ENCODE peak calls at places on chromosomes 7 and 10, in ten cellular contexts. Q, A, E, J, V, Z, X, U, M and P are unnamed samples. For H3K4me1, the result is how much of the 10 kb centered on the place peaks cover.

GRCh38 chr10:90969947-90970673 is 49.2 kb upstream of the ANKRD1 start:
- DNase-seq in E (no peak), X (no peak), V (no peak), J (no peak), U (no peak), Q (no peak), A (no peak), M (no peak), Z (no peak), P (peak)

GRCh38 chr10:70906953-70907618 is 18.7 kb upstream of the PCBD1 start:
- DNase-seq in J (no peak), A (no peak), X (no peak), Q (no peak), U (no peak), M (no peak), V (peak), E (peak), Z (no peak), P (no peak)

GRCh38 chr10:130456616-130457015 is 320.4 kb downstream of the GLRX3 start:
- DNase-seq in M (no peak), Q (no peak), E (no peak), Z (no peak), U (no peak), A (no peak), V (no peak), J (no peak), X (no peak), P (no peak)

GRCh38 chr10:11536256-11536655 is 75.2 kb downstream of the USP6NL start:
- DNase-seq in Q (no peak), E (no peak), A (no peak), V (no peak), Z (no peak), U (no peak), M (no peak), J (no peak), X (no peak), P (no peak)

GRCh38 chr7:157150825-157151412 is 12.2 kb downstream of the UBE3C start:
- DNase-seq in J (no peak), V (no peak), M (peak), E (no peak), X (no peak), U (no peak), A (peak), Z (no peak), Q (no peak), P (no peak)

GRCh38 chr7:137992738-137993394 is 9.0 kb downstream of the CREB3L2 start:
- DNase-seq in Z (no peak), V (peak), X (no peak), E (peak), M (no peak), A (peak), U (no peak), Q (no peak), J (no peak), P (peak)

GRCh38 chr7:87507446-87507845 is 32.0 kb upstream of the ABCB4 start:
- DNase-seq in X (no peak), M (peak), A (no peak), V (no peak), Q (no peak), E (no peak), Z (no peak), U (no peak), J (no peak), P (no peak)

GRCh38 chr7:25009271-25009670 is 29.3 kb upstream of the OSBPL3 start:
- DNase-seq in M (no peak), Q (no peak), U (no peak), V (no peak), Z (no peak), X (no peak), J (no peak), A (no peak), E (no peak), P (peak)

GRCh38 chr7:56083150-56083785 is 9.5 kb downstream of the PHKG1 start:
- DNase-seq in V (peak), Z (no peak), M (no peak), Q (no peak), A (no peak), X (no peak), U (no peak), J (no peak), E (no peak), P (no peak)

GRCh38 chr7:127391591-127392181 is 822 bp downstream of the ZNF800 start:
- DNase-seq in V (no peak), X (peak), Q (peak), E (peak), A (peak), J (peak), Z (peak), U (no peak), M (no peak), P (no peak)

DNA sequence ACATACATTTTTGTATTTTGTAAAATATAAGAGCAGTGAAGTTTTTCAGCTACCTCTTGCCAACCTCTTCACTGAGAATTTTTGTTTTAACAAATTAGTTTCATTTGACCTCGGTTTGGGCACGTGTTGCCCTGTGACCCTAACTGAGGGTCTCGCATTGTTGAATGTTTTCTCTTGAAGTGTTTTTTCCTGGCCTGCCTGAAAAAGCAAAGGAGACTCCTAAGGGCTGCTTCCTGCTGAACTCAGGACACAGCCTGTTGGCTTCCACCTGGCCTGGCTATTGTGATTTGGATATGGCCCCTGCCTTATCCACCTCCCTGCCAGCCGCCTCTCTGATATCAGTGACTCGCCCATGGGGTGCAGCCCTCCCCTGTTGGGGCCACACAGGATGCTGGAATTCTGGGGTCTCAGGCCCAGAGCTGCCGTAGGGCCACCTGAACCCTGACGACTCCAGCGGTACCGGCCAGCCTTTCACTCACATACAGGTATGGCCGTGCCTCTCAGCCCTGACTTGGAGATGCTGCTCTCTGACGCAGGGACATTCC is 58.8 kb upstream of the AQP1 start:
- DNase-seq in U (no peak), A (no peak), X (no peak), Z (no peak), M (no peak), E (no peak), V (no peak), J (no peak), Q (no peak), P (no peak)
- H3K4me1 ChIP-seq in U (under half), A (under half), X (under half), Z (under half), M (under half), E (under half), V (under half), J (under half), Q (under half), P (under half)

GRCh38 chr7:10596827-10597226 is 376.8 kb upstream of the PHF14 start:
- DNase-seq in X (no peak), Q (no peak), V (no peak), M (no peak), A (no peak), Z (no peak), J (no peak), U (no peak), E (no peak), P (no peak)
- H3K4me1 ChIP-seq in X (under half), Q (under half), V (under half), M (under half), A (under half), Z (under half), J (under half), U (under half), E (under half), P (under half)

GRCh38 chr10:72263613-72264241 is 10.0 kb upstream of the DDIT4 start:
- DNase-seq in A (peak), Z (peak), U (no peak), X (no peak), Q (peak), E (peak), J (peak), M (no peak), V (no peak), P (peak)
- H3K4me1 ChIP-seq in A (under half), Z (under half), U (under half), X (half or more), Q (half or more), E (under half), J (under half), M (under half), V (under half), P (under half)

GRCh38 chr10:79135790-79136189 is 67.0 kb downstream of the ZMIZ1 start:
- DNase-seq in X (no peak), E (no peak), M (no peak), Q (no peak), Z (no peak), J (no peak), U (no peak), V (no peak), A (no peak), P (no peak)
- H3K4me1 ChIP-seq in X (under half), E (under half), M (under half), Q (under half), Z (half or more), J (under half), U (under half), V (half or more), A (half or more), P (under half)

GRCh38 chr7:135977020-135977741 is at the start of gene MTPN:
- DNase-seq in A (peak), Q (peak), J (peak), Z (peak), U (peak), M (peak), V (peak), X (peak), E (peak), P (peak)

GRCh38 chr7:135979674-135980660 is 2.8 kb upstream of the MTPN start:
- DNase-seq in V (no peak), Q (no peak), M (no peak), E (no peak), A (no peak), J (no peak), X (no peak), Z (no peak), U (no peak), P (peak)

GRCh38 chr7:135977742-135978066 is 545 bp upstream of the MTPN start:
- DNase-seq in U (no peak), X (no peak), E (no peak), J (no peak), V (no peak), M (no peak), A (no peak), Z (no peak), Q (no peak), P (no peak)

GRCh38 chr7:135980665-135981180 is 3.6 kb upstream of the MTPN start:
- DNase-seq in Q (peak), A (no peak), J (peak), M (no peak), V (no peak), U (no peak), E (peak), X (peak), Z (peak), P (peak)

GRCh38 chr7:135978624-135979023 is 1.5 kb upstream of the MTPN start:
- DNase-seq in Q (no peak), A (no peak), J (no peak), U (no peak), M (no peak), E (no peak), Z (no peak), V (no peak), X (no peak), P (no peak)
- H3K4me1 ChIP-seq in Q (half or more), A (under half), J (under half), U (under half), M (under half), E (under half), Z (under half), V (under half), X (under half), P (under half)

DNA sequence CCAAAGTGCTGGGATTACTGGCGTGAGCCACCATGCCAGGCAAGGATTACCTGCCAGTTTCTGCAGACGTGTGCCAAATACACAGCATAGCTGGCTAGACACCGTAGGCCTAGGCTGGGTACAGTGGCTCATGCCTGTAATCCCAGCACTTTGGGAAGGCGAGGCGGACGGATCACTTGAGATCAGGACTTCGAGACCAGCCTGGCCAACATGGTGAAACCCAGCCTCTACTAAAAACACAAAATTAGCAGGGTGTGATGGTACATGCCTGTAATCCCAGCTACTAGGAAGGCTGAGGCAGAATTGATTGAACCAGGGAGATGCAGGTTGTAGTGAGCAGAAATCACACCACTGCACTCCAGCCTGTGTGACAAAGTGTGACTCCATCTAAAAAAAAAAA is 868 bp downstream of the RFC2 start:
- DNase-seq in U (no peak), X (no peak), J (no peak), E (no peak), Z (no peak), M (no peak), V (no peak), A (no peak), Q (no peak), P (no peak)
- H3K4me1 ChIP-seq in U (under half), X (under half), J (under half), E (under half), Z (under half), M (under half), V (under half), A (under half), Q (under half), P (under half)

DNA sequence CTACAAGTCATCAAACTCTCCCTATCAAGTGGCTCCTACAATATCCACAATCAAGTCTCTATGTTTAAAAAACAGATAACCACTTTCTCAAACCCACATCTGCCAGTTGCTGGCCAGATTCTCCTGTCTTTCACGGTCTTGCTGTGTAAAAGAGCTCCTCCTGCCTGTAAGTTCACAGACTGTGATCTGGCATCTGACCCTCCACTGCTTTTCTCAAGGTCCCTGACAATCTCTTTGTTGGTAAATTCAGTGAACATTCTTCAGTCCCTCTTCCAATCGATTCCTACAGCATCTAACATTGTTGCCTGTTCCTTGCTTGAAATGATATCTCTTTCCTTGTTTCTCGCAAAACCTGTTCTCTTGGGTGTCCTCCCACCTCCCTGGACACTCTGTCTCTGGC is 18.5 kb upstream of the LMOD2 start:
- DNase-seq in Q (no peak), U (no peak), A (no peak), E (no peak), Z (no peak), J (no peak), V (no peak), X (no peak), M (no peak), P (no peak)
- H3K4me1 ChIP-seq in Q (under half), U (under half), A (under half), E (under half), Z (under half), J (under half), V (under half), X (under half), M (under half), P (under half)

GRCh38 chr7:919114-919442 is 35.4 kb downstream of the ADAP1 start:
- DNase-seq in Z (no peak), J (no peak), U (no peak), X (no peak), V (peak), E (peak), A (no peak), Q (no peak), M (no peak), P (no peak)
- H3K4me1 ChIP-seq in Z (under half), J (under half), U (under half), X (under half), V (under half), E (under half), A (under half), Q (under half), M (under half), P (under half)

GRCh38 chr7:38669965-38670520 is 38.9 kb upstream of the AMPH start:
- DNase-seq in A (no peak), X (no peak), J (no peak), U (no peak), V (no peak), Z (no peak), E (no peak), Q (no peak), M (no peak), P (no peak)

GRCh38 chr7:38671901-38672559 is 40.9 kb upstream of the AMPH start:
- DNase-seq in E (peak), Q (no peak), J (no peak), M (no peak), U (no peak), X (no peak), A (no peak), V (no peak), Z (no peak), P (no peak)

GRCh38 chr7:38678342-38679054 is 47.3 kb upstream of the AMPH start:
- DNase-seq in V (no peak), A (no peak), Z (no peak), Q (no peak), X (no peak), M (no peak), U (no peak), E (no peak), J (no peak), P (no peak)

GRCh38 chr7:38675500-38676106 is 44.4 kb upstream of the AMPH start:
- DNase-seq in V (no peak), U (no peak), Z (no peak), Q (no peak), A (no peak), E (no peak), M (no peak), X (no peak), J (no peak), P (no peak)

DNA sequence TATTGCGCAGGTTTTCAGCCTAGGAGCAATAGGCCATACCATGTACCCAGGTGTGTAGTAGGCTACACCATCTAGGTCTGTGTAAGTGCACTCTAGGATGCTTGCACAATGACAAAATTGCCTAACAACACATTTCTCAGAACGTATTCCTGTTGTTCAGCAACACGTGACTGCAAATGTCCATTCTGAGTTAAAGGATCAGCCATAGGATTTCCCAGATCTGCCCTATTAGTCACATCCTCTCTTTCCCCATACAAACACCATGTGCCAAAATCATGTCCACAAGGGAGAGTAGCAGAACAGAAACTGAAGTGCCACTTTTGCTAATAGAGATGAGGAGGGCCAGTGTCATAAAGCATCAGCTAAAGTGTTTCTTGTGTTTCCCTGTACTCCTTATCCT is 42.6 kb upstream of the AMPH start:
- DNase-seq in Z (no peak), J (no peak), Q (no peak), M (no peak), E (no peak), V (no peak), U (no peak), A (no peak), X (no peak), P (peak)
- H3K4me1 ChIP-seq in Z (under half), J (under half), Q (under half), M (under half), E (under half), V (under half), U (under half), A (under half), X (under half), P (under half)